ENCODE peak calls at places on chromosomes 2 and 18, in eight cellular contexts. N is GM12878, D is GM12891, A is vagina, G is HCT116, U is upper lobe of left lung, E is GM12892, W is H1. M is an unnamed sample.

GRCh38 chr2:218257390-218257981 is 3.3 kb upstream of the GPBAR1 start:
- DNase-seq in N (peak), D (peak), A (no peak), G (peak), U (no peak), E (peak), W (no peak), M (peak)

GRCh38 chr2:184371641-184372040 is 226.7 kb upstream of the ZNF804A start:
- DNase-seq in N (no peak), D (no peak), A (no peak), G (no peak), U (no peak), E (no peak), W (no peak), M (no peak)

GRCh38 chr2:219331560-219332213 is 857 bp downstream of the RESP18 start:
- DNase-seq in N (no peak), D (no peak), A (no peak), G (no peak), U (peak), E (no peak), W (no peak), M (no peak)

GRCh38 chr18:50687491-50687890 is 127.6 kb downstream of the MAPK4 start:
- DNase-seq in N (no peak), D (no peak), A (no peak), G (no peak), U (no peak), E (no peak), W (no peak), M (no peak)

GRCh38 chr18:42649636-42650035 is 465.8 kb downstream of the RIT2 start:
- DNase-seq in N (no peak), D (no peak), A (no peak), G (no peak), U (no peak), E (no peak), W (no peak), M (no peak)

GRCh38 chr2:199128476-199129214 is 329.1 kb downstream of the SATB2 start:
- DNase-seq in N (no peak), D (no peak), A (no peak), G (no peak), U (no peak), E (no peak), W (no peak), M (no peak)

GRCh38 chr2:238561230-238561629 is 134.5 kb downstream of the ASB1 start:
- DNase-seq in N (no peak), D (no peak), A (no peak), G (no peak), U (no peak), E (no peak), W (no peak), M (no peak)

GRCh38 chr2:72995420-72996151 is 75.9 kb downstream of the SFXN5 start:
- DNase-seq in N (no peak), D (no peak), A (peak), G (no peak), U (no peak), E (no peak), W (no peak), M (no peak)

GRCh38 chr2:15965564-15966019 is 25.2 kb downstream of the MYCN start:
- DNase-seq in N (no peak), D (no peak), A (no peak), G (no peak), U (no peak), E (no peak), W (no peak), M (no peak)

GRCh38 chr18:55031164-55031563 is 71.9 kb upstream of the CCDC68 start:
- DNase-seq in N (no peak), D (no peak), A (no peak), G (no peak), U (no peak), E (no peak), W (no peak), M (no peak)

GRCh38 chr2:38315707-38316333 is 61.3 kb downstream of the ATL2 start:
- DNase-seq in N (peak), D (peak), A (no peak), G (peak), U (no peak), E (peak), W (no peak), M (no peak)

GRCh38 chr2:205860847-205861246 is 178.5 kb downstream of the NRP2 start:
- DNase-seq in N (no peak), D (no peak), A (no peak), G (no peak), U (no peak), E (no peak), W (no peak), M (no peak)

GRCh38 chr2:241112592-241112991 is 10.5 kb upstream of the MTERF4 start:
- DNase-seq in N (peak), D (no peak), A (no peak), G (no peak), U (no peak), E (no peak), W (no peak), M (peak)

GRCh38 chr2:126891681-126892500 is 6.8 kb upstream of the TEX51 start:
- DNase-seq in N (no peak), D (no peak), A (no peak), G (no peak), U (no peak), E (no peak), W (no peak), M (no peak)

GRCh38 chr2:26978061-26978596 is 7.7 kb downstream of the MAPRE3 start:
- DNase-seq in N (no peak), D (no peak), A (no peak), G (no peak), U (peak), E (no peak), W (no peak), M (no peak)

GRCh38 chr18:6107794-6108193 is 212.5 kb upstream of the TMEM200C start:
- DNase-seq in N (no peak), D (no peak), A (no peak), G (no peak), U (no peak), E (no peak), W (no peak), M (no peak)

GRCh38 chr18:47247036-47247832 is 4.2 kb downstream of the SKOR2 start:
- DNase-seq in N (no peak), D (no peak), A (no peak), G (no peak), U (peak), E (no peak), W (no peak), M (no peak)

GRCh38 chr2:189092936-189093335 is 86.6 kb downstream of the COL5A2 start:
- DNase-seq in N (no peak), D (no peak), A (peak), G (no peak), U (no peak), E (no peak), W (no peak), M (no peak)

GRCh38 chr2:196992466-196992865 is 66.0 kb upstream of the PGAP1 start:
- DNase-seq in N (no peak), D (no peak), A (no peak), G (no peak), U (no peak), E (no peak), W (no peak), M (no peak)

GRCh38 chr2:54038835-54039234 is 68.0 kb upstream of the PSME4 start:
- DNase-seq in N (no peak), D (no peak), A (no peak), G (peak), U (no peak), E (no peak), W (no peak), M (no peak)

GRCh38 chr2:119439574-119440500 is 8.2 kb downstream of the TMEM37 start:
- DNase-seq in N (no peak), D (no peak), A (no peak), G (no peak), U (no peak), E (no peak), W (no peak), M (no peak)

GRCh38 chr2:240914645-240915525 is 8.7 kb downstream of the CROCC2 start:
- DNase-seq in N (no peak), D (no peak), A (no peak), G (no peak), U (peak), E (no peak), W (no peak), M (peak)

GRCh38 chr2:128444816-128445532 is 126.3 kb upstream of the HS6ST1 start:
- DNase-seq in N (no peak), D (no peak), A (peak), G (no peak), U (no peak), E (no peak), W (no peak), M (peak)

GRCh38 chr2:69494126-69494525 is 56.9 kb upstream of the NFU1 start:
- DNase-seq in N (no peak), D (no peak), A (no peak), G (no peak), U (peak), E (no peak), W (no peak), M (no peak)

GRCh38 chr2:64311948-64312621 is 141.9 kb upstream of the LGALSL start:
- DNase-seq in N (no peak), D (no peak), A (no peak), G (peak), U (peak), E (no peak), W (no peak), M (peak)

GRCh38 chr2:104868081-104868806 is 14.3 kb downstream of the POU3F3 start:
- DNase-seq in N (no peak), D (no peak), A (no peak), G (no peak), U (peak), E (no peak), W (no peak), M (no peak)

GRCh38 chr2:134845719-134846118 is 7.3 kb downstream of the ACMSD start:
- DNase-seq in N (no peak), D (no peak), A (no peak), G (no peak), U (no peak), E (no peak), W (no peak), M (no peak)

GRCh38 chr18:6414118-6414722 is 491 bp downstream of the L3MBTL4 start:
- DNase-seq in N (no peak), D (peak), A (no peak), G (no peak), U (peak), E (peak), W (no peak), M (peak)

GRCh38 chr18:9613550-9614400 is 584 bp downstream of the PPP4R1 start:
- DNase-seq in N (no peak), D (peak), A (no peak), G (no peak), U (peak), E (peak), W (no peak), M (peak)

GRCh38 chr2:239014458-239014857 is 166.6 kb downstream of the TWIST2 start:
- DNase-seq in N (no peak), D (no peak), A (no peak), G (no peak), U (no peak), E (no peak), W (no peak), M (no peak)

GRCh38 chr2:149090706-149091105 is 52.2 kb downstream of the LYPD6B start:
- DNase-seq in N (no peak), D (no peak), A (no peak), G (no peak), U (no peak), E (no peak), W (no peak), M (no peak)

GRCh38 chr2:162018530-162018929 is 55.5 kb downstream of the DPP4 start:
- DNase-seq in N (no peak), D (no peak), A (no peak), G (no peak), U (no peak), E (no peak), W (no peak), M (no peak)

GRCh38 chr2:2889646-2890045 is 488.0 kb downstream of the EIPR1 start:
- DNase-seq in N (no peak), D (no peak), A (no peak), G (no peak), U (no peak), E (no peak), W (no peak), M (no peak)

GRCh38 chr2:7919510-7919909 is 762.3 kb upstream of the ID2 start:
- DNase-seq in N (no peak), D (no peak), A (no peak), G (no peak), U (peak), E (no peak), W (no peak), M (no peak)

GRCh38 chr2:238942941-238943715 is 95.2 kb downstream of the TWIST2 start:
- DNase-seq in N (no peak), D (no peak), A (peak), G (no peak), U (no peak), E (no peak), W (no peak), M (peak)

GRCh38 chr2:98643496-98644100 is 35.2 kb downstream of the UNC50 start:
- DNase-seq in N (no peak), D (no peak), A (no peak), G (no peak), U (no peak), E (no peak), W (no peak), M (no peak)

GRCh38 chr2:219612605-219613286 is 14.7 kb upstream of the SLC4A3 start:
- DNase-seq in N (no peak), D (no peak), A (no peak), G (no peak), U (peak), E (no peak), W (no peak), M (no peak)

GRCh38 chr2:57084697-57085281 is 901.0 kb downstream of the CCDC85A start:
- DNase-seq in N (no peak), D (no peak), A (peak), G (no peak), U (peak), E (no peak), W (no peak), M (no peak)

GRCh38 chr2:158781562-158781961 is 13.6 kb upstream of the DAPL1 start:
- DNase-seq in N (no peak), D (no peak), A (no peak), G (no peak), U (no peak), E (no peak), W (no peak), M (no peak)

GRCh38 chr2:62196278-62196901 is 475 bp downstream of the B3GNT2 start:
- DNase-seq in N (no peak), D (no peak), A (no peak), G (no peak), U (peak), E (peak), W (no peak), M (peak)
- TF ChIP-seq POLR2A in N (peak), D (no peak), A (no peak), G (no peak), U (no peak), E (no peak), W (no peak), M (no peak)

GRCh38 chr18:79380816-79381806 is 14.6 kb upstream of the NFATC1 start:
- DNase-seq in N (no peak), D (peak), A (no peak), G (no peak), U (peak), E (peak), W (no peak), M (peak)

GRCh38 chr18:79381811-79382311 is 13.9 kb upstream of the NFATC1 start:
- DNase-seq in N (no peak), D (no peak), A (no peak), G (no peak), U (peak), E (no peak), W (no peak), M (no peak)

GRCh38 chr18:79378416-79379250 is 17.1 kb upstream of the NFATC1 start:
- DNase-seq in N (peak), D (peak), A (no peak), G (no peak), U (peak), E (peak), W (peak), M (no peak)

GRCh38 chr18:79379251-79379905 is 16.4 kb upstream of the NFATC1 start:
- DNase-seq in N (no peak), D (no peak), A (no peak), G (no peak), U (no peak), E (no peak), W (no peak), M (peak)

GRCh38 chr18:79379931-79380815 is 15.6 kb upstream of the NFATC1 start:
- DNase-seq in N (no peak), D (no peak), A (no peak), G (no peak), U (peak), E (no peak), W (no peak), M (no peak)
- TF ChIP-seq POLR2AphosphoS5 in N (no peak), D (no peak), A (no peak), G (no peak), U (no peak), E (no peak), W (no peak), M (no peak)

GRCh38 chr2:31414601-31415241 is at the start of gene XDH:
- DNase-seq in N (no peak), D (no peak), A (no peak), G (no peak), U (no peak), E (no peak), W (no peak), M (no peak)
- TF ChIP-seq POLR2A in N (no peak), D (no peak), A (no peak), G (no peak), U (no peak), E (no peak), W (no peak), M (no peak)

GRCh38 chr2:28401411-28401810 is 8.8 kb downstream of the FOSL2 start:
- DNase-seq in N (no peak), D (no peak), A (no peak), G (no peak), U (no peak), E (no peak), W (no peak), M (no peak)
- TF ChIP-seq POLR2AphosphoS5 in N (no peak), D (no peak), A (peak), G (no peak), U (no peak), E (no peak), W (no peak), M (no peak)